ENCODE peak calls at places on chromosome 3, in eight cellular contexts. N is LNCaP clone FGC; K is cardiac muscle cell; M is retinal pigment epithelial cell; Z is AG04449; Y is neural progenitor cell; O is CD8-positive, alpha-beta T cell; T is astrocyte of the spinal cord. B is an unnamed sample.
A peak's percentile ranks its signal among the peaks of the same experiment; 100 is the strongest.

GRCh38 chr3:159854500-159855124 is 134.0 kb upstream of the IL12A start:
- DNase-seq in N (no peak), K (peak; percentile 80), M (peak; percentile 88), Z (peak; percentile 88), Y (no peak), O (no peak), T (peak; percentile 94), B (peak; percentile 60)

GRCh38 chr3:197545111-197545510 is 10.7 kb downstream of the BDH1 start:
- DNase-seq in N (no peak), K (no peak), M (no peak), Z (no peak), Y (no peak), O (no peak), T (no peak), B (no peak)

GRCh38 chr3:51721062-51721745 is 14.3 kb downstream of the GRM2 start:
- DNase-seq in N (no peak), K (no peak), M (no peak), Z (no peak), Y (no peak), O (no peak), T (no peak), B (no peak)

GRCh38 chr3:150806436-150806835 is 43.5 kb upstream of the SIAH2 start:
- DNase-seq in N (no peak), K (no peak), M (no peak), Z (no peak), Y (peak; percentile 61), O (no peak), T (no peak), B (no peak)

GRCh38 chr3:158659454-158660237 is 12.8 kb downstream of the LXN start:
- DNase-seq in N (peak; percentile 64), K (peak; percentile 86), M (no peak), Z (peak; percentile 21), Y (peak; percentile 66), O (peak; percentile 46), T (peak; percentile 77), B (peak; percentile 46)

GRCh38 chr3:17505856-17506255 is 236.6 kb downstream of the TBC1D5 start:
- DNase-seq in N (no peak), K (peak; percentile 41), M (peak; percentile 22), Z (no peak), Y (no peak), O (no peak), T (peak; percentile 35), B (no peak)

GRCh38 chr3:52028572-52028971 is 27.8 kb downstream of the DUSP7 start:
- DNase-seq in N (no peak), K (no peak), M (no peak), Z (no peak), Y (no peak), O (no peak), T (no peak), B (no peak)

GRCh38 chr3:105758451-105758850 is 110.4 kb downstream of the CBLB start:
- DNase-seq in N (no peak), K (no peak), M (no peak), Z (no peak), Y (no peak), O (no peak), T (no peak), B (no peak)

GRCh38 chr3:27577504-27577903 is 93.3 kb upstream of the SLC4A7 start:
- DNase-seq in N (no peak), K (peak; percentile 69), M (no peak), Z (no peak), Y (no peak), O (no peak), T (no peak), B (no peak)

GRCh38 chr3:58751235-58751634 is 84.7 kb upstream of the FAM3D start:
- DNase-seq in N (no peak), K (no peak), M (no peak), Z (no peak), Y (no peak), O (no peak), T (no peak), B (no peak)

GRCh38 chr3:127147291-127147905 is 45.5 kb upstream of the PRR23E start:
- DNase-seq in N (no peak), K (no peak), M (no peak), Z (no peak), Y (no peak), O (no peak), T (no peak), B (no peak)

GRCh38 chr3:98540346-98540745 is 8.6 kb downstream of the GPR15 start:
- DNase-seq in N (no peak), K (no peak), M (no peak), Z (no peak), Y (no peak), O (no peak), T (no peak), B (no peak)

GRCh38 chr3:178393833-178394232 is 142.4 kb upstream of the KCNMB2 start:
- DNase-seq in N (no peak), K (peak; percentile 80), M (no peak), Z (peak; percentile 64), Y (no peak), O (no peak), T (peak; percentile 77), B (no peak)

GRCh38 chr3:133377396-133377795 is 22.5 kb upstream of the BFSP2 start:
- DNase-seq in N (no peak), K (peak; percentile 78), M (no peak), Z (peak; percentile 12), Y (peak; percentile 49), O (no peak), T (peak; percentile 65), B (peak; percentile 18)

GRCh38 chr3:105598047-105598796 is 231.5 kb downstream of the ALCAM start:
- DNase-seq in N (no peak), K (peak; percentile 94), M (peak; percentile 81), Z (peak; percentile 92), Y (no peak), O (no peak), T (peak; percentile 91), B (peak; percentile 77)

GRCh38 chr3:69126999-69127398 is 4.6 kb upstream of the LMOD3 start:
- DNase-seq in N (no peak), K (no peak), M (no peak), Z (no peak), Y (no peak), O (no peak), T (no peak), B (no peak)

GRCh38 chr3:158791259-158791920 is 10.5 kb upstream of the MFSD1 start:
- DNase-seq in N (no peak), K (peak; percentile 90), M (no peak), Z (no peak), Y (peak; percentile 75), O (no peak), T (peak; percentile 80), B (peak; percentile 51)

GRCh38 chr3:48432411-48433371 is 2.8 kb upstream of the PLXNB1 start:
- DNase-seq in N (no peak), K (no peak), M (peak; percentile 62), Z (no peak), Y (peak; percentile 76), O (no peak), T (no peak), B (no peak)
- TF ChIP-seq CTCF in N (peak; percentile 58), K (no peak), M (peak; percentile 49), Z (no peak), Y (peak; percentile 35), O (no peak), T (peak; percentile 29), B (peak; percentile 11)

DNA sequence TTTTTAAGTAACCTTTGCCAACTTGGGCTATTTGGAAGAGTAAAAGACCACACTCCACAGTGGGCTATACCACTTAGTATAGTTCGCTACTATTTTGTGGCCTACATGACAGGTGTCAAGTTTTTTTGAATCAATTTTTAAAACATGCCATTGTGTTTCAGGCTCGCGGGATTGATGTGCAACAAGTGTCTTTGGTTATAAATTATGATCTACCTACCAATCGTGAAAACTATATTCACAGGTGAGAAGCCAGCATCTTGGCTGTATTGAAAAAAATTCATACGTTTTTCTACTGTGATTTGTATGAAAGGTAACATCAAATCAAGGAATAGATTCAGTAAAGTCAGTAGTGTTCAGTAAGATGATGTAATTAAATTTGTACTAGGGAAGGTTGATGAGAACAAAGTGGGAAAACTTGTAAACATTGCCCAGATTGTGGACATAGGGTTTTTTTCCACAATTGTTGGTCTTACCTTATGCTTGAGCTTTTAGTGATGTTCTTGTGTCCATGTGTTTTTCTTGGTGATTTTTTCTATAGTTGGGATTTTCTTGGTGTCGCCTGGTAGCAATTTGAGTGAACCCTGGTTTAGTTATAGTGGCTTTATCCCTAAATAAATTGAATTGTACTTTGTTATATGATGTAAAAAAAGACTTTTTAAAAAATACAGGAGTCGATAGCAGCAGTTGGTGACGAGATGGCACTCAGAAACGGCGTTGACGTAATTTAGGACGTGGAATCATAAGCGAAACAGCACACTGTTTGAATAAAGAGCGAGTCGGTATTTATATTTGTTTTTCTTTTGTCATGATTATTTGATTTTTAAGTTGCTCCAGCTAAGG is 4.5 kb downstream of the EIF4A2 start:
- DNase-seq in N (no peak), K (no peak), M (no peak), Z (no peak), Y (no peak), O (no peak), T (no peak), B (no peak)
- H3K4me3 ChIP-seq in N (no peak overlapping the region), K (no peak overlapping the region), M (peak overlapping the region; percentile 100), Z (no peak overlapping the region), Y (peak overlapping the region; percentile 97), O (no peak overlapping the region), T (no peak overlapping the region), B (no peak overlapping the region)

GRCh38 chr3:187104342-187104741 is 35.0 kb downstream of the RPL39L start:
- DNase-seq in N (peak; percentile 56), K (peak; percentile 8), M (no peak), Z (no peak), Y (no peak), O (no peak), T (peak; percentile 8), B (no peak)

GRCh38 chr3:187102073-187102634 is 37.1 kb downstream of the RPL39L start:
- DNase-seq in N (no peak), K (no peak), M (no peak), Z (no peak), Y (no peak), O (no peak), T (no peak), B (no peak)

GRCh38 chr3:187098925-187099512 is 40.3 kb downstream of the RPL39L start:
- DNase-seq in N (no peak), K (no peak), M (no peak), Z (no peak), Y (no peak), O (no peak), T (no peak), B (no peak)

GRCh38 chr3:187103251-187103650 is 36.0 kb downstream of the RPL39L start:
- DNase-seq in N (no peak), K (no peak), M (no peak), Z (no peak), Y (no peak), O (no peak), T (no peak), B (no peak)

GRCh38 chr3:187101184-187102072 is 37.9 kb downstream of the RPL39L start:
- DNase-seq in N (peak; percentile 15), K (peak; percentile 96), M (no peak), Z (no peak), Y (no peak), O (peak; percentile 50), T (peak; percentile 81), B (peak; percentile 7)
- TF ChIP-seq CTCF in N (no peak), K (no peak), M (no peak), Z (no peak), Y (no peak), O (no peak), T (no peak), B (no peak)

GRCh38 chr3:48502728-48503168 is 1.2 kb downstream of the SHISA5 start:
- DNase-seq in N (peak; percentile 70), K (no peak), M (no peak), Z (no peak), Y (no peak), O (no peak), T (no peak), B (no peak)
- H3K4me3 ChIP-seq in N (peak overlapping the region; percentile 72), K (no peak overlapping the region), M (peak overlapping the region; percentile 75), Z (peak overlapping the region; percentile 78), Y (peak overlapping the region; percentile 64), O (no peak overlapping the region), T (peak overlapping the region; percentile 77), B (peak overlapping the region; percentile 82)

B was measured in AG09309.